ENCODE peak calls at places on chromosomes 16 and 17, in five cellular contexts. Q is neural progenitor cell, R is GM23338, Y is heart left ventricle, N is mesendoderm. T is an unnamed sample. For H3K4me1 and H3K36me3, the result is how much of the 10 kb centered on the place peaks cover.

GRCh38 chr16:35391328-35391727 is 1931.9 kb downstream of the TP53TG3F start:
- DNase-seq in Q (peak), R (peak), Y (peak), N (peak), T (peak)

GRCh38 chr17:58822148-58823050 is 66.7 kb downstream of the PPM1E start:
- DNase-seq in Q (no peak), R (no peak), Y (no peak), N (no peak), T (peak)

GRCh38 chr17:29710891-29711418 is 88.2 kb upstream of the CORO6 start:
- DNase-seq in Q (no peak), R (no peak), Y (no peak), N (peak), T (no peak)

GRCh38 chr17:7887482-7888183 is 956 bp upstream of the CHD3 start:
- DNase-seq in Q (peak), R (peak), Y (peak), N (peak), T (peak)

GRCh38 chr16:49596699-49597291 is 223.2 kb downstream of the C16orf78 start:
- DNase-seq in Q (no peak), R (no peak), Y (no peak), N (peak), T (peak)

GRCh38 chr17:74452841-74453661 is 13.4 kb upstream of the CD300A start:
- DNase-seq in Q (peak), R (no peak), Y (peak), N (no peak), T (no peak)

GRCh38 chr16:87431926-87432325 is 39.8 kb downstream of the MAP1LC3B start:
- DNase-seq in Q (no peak), R (no peak), Y (peak), N (no peak), T (no peak)

GRCh38 chr17:18315498-18316360 is 636 bp downstream of the SMCR8 start:
- DNase-seq in Q (no peak), R (no peak), Y (no peak), N (no peak), T (no peak)

GRCh38 chr17:61011269-61011668 is 333.6 kb downstream of the BCAS3 start:
- DNase-seq in Q (no peak), R (no peak), Y (no peak), N (no peak), T (no peak)

GRCh38 chr16:9996191-9996590 is 186.0 kb downstream of the GRIN2A start:
- DNase-seq in Q (peak), R (no peak), Y (no peak), N (no peak), T (no peak)

GRCh38 chr17:4899341-4900230 is at the start of gene C17orf107:
- DNase-seq in Q (peak), R (peak), Y (peak), N (peak), T (no peak)

GRCh38 chr17:72287586-72287985 is 166.8 kb downstream of the SOX9 start:
- DNase-seq in Q (no peak), R (no peak), Y (no peak), N (no peak), T (no peak)

GRCh38 chr17:40935624-40936023 is 1.8 kb downstream of the KRT23 start:
- DNase-seq in Q (no peak), R (no peak), Y (no peak), N (no peak), T (peak)

DNA sequence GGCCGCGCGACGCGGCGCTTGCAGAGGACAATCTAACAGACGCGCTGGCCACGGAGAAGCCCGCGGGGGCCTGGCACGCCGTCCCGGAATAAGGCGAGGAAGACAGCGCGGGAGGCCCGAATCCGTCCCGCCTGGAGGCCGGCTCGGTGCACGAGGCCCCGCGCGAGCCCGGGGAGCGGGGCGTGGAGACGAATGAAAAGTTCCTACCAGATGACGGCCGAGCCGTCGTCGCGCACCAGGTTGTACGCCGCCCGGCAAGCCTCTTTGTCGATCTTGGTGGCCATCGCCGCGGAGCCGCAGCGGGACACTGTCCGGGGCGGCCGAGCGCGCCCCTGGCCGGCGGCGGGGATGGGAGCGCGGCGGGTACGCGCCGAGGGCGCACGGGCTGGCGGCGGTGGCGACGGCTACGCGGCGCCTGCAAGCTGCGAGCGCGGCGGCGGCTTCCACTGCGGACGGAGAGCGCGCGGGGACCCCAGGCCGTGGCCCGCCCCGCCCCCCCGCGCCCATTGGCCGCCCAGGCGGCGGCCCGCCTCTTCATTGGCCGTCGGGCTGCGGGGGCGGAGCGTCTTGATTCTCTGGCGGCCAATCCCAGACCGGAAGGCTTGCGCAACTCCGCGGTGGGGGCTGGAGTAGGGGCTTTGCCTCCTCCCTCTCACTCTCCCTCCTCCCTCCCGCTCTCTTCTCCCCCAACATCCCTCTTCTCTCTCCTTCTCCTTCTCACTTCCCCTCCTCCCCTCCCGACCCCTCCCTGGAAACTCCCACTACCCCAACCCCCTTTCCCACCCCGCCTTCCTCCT is at the start of gene COTL1:
- DNase-seq in Q (peak), R (peak), Y (peak), N (peak), T (peak)
- H3K4me1 ChIP-seq in Q (under half), R (under half), Y (under half), N (under half), T (under half)

GRCh38 chr16:68131813-68132706 is 46.9 kb downstream of the NFATC3 start:
- DNase-seq in Q (no peak), R (no peak), Y (no peak), N (no peak), T (no peak)
- H3K36me3 ChIP-seq in Q (under half), R (under half), Y (under half), N (under half), T (under half)

GRCh38 chr16:56709686-56710040 is 20.3 kb upstream of the NUP93 start:
- DNase-seq in Q (no peak), R (no peak), Y (no peak), N (no peak), T (no peak)
- H3K4me3 ChIP-seq in Q (no peak), R (no peak), Y (no peak), N (no peak), T (no peak)

GRCh38 chr16:12021578-12022265 is 45.2 kb downstream of the SNX29 start:
- DNase-seq in Q (no peak), R (no peak), Y (no peak), N (no peak), T (no peak)
- H3K4me1 ChIP-seq in Q (under half), R (under half), Y (under half), N (under half), T (under half)

GRCh38 chr16:16120382-16121184 is 102.7 kb downstream of the ABCC6 start:
- DNase-seq in Q (no peak), R (no peak), Y (peak), N (no peak), T (no peak)
- H3K36me3 ChIP-seq in Q (under half), R (under half), Y (half or more), N (under half), T (under half)

DNA sequence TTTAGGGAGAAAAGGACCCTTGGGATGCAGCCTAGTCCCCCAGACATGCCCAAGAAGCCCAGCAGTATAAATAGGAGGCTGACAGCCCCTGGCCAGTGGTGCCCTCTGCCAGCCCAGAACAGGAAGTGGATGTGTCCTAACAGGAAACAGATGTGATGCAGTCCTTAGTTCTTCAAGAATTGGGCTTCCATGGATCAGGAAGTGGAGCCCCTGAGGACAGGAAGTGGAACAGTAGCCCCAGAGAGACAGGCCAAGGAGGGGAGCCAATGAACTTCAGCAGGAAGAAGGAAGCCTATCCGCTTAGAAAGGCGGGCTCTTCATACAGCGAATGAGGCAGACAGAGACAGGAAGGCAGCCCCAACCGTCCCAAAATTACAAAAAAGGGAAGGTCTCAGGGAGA is 7.2 kb downstream of the CTF1 start:
- DNase-seq in Q (no peak), R (no peak), Y (peak), N (peak), T (peak)
- H3K4me3 ChIP-seq in Q (no peak), R (no peak), Y (no peak), N (no peak), T (no peak)

GRCh38 chr17:38426441-38426840 is 1.8 kb upstream of the ARHGAP23 start:
- DNase-seq in Q (no peak), R (no peak), Y (no peak), N (no peak), T (no peak)

GRCh38 chr17:38425048-38425447 is 3.2 kb upstream of the ARHGAP23 start:
- DNase-seq in Q (no peak), R (no peak), Y (no peak), N (no peak), T (no peak)

GRCh38 chr17:38427160-38427949 is 909 bp upstream of the ARHGAP23 start:
- DNase-seq in Q (no peak), R (no peak), Y (no peak), N (no peak), T (no peak)

GRCh38 chr17:38424297-38424972 is 3.8 kb upstream of the ARHGAP23 start:
- DNase-seq in Q (no peak), R (no peak), Y (no peak), N (no peak), T (no peak)

DNA sequence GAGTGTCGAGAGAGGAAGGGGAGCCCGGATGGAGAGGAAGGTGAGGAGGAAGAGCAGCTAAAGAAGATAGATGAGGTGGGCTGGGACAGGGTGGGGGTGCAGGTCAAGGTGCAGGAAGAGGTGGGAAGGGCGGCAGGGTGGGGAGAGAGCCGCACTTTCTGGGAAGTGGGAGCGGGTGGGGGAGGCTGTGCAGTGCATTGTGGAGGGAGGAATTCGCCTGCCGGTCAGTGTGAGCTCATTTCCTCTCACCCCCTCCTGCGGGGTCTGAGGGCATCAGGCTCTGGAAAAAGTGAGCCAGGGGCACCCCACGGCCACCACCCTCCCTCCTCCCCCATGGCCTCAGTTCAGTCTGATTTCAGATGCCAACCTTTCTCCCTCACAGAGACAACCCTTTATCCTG is 2.5 kb upstream of the ARHGAP23 start:
- DNase-seq in Q (no peak), R (no peak), Y (peak), N (peak), T (no peak)
- H3K4me1 ChIP-seq in Q (under half), R (half or more), Y (under half), N (under half), T (under half)

GRCh38 chr17:77089118-77089477 is 51.7 kb upstream of the SEC14L1 start:
- DNase-seq in Q (no peak), R (no peak), Y (no peak), N (peak), T (peak)

GRCh38 chr17:77092025-77092424 is 48.7 kb upstream of the SEC14L1 start:
- DNase-seq in Q (no peak), R (no peak), Y (no peak), N (no peak), T (no peak)

GRCh38 chr17:77087650-77088454 is 52.9 kb upstream of the SEC14L1 start:
- DNase-seq in Q (no peak), R (no peak), Y (no peak), N (no peak), T (no peak)

GRCh38 chr17:77088455-77089117 is 52.2 kb upstream of the SEC14L1 start:
- DNase-seq in Q (peak), R (peak), Y (peak), N (peak), T (peak)

GRCh38 chr17:77090476-77090875 is 50.3 kb upstream of the SEC14L1 start:
- DNase-seq in Q (no peak), R (no peak), Y (no peak), N (no peak), T (no peak)
- H3K36me3 ChIP-seq in Q (under half), R (under half), Y (half or more), N (under half), T (under half)

T was measured in SJCRH30.